ENCODE peak calls at places on chromosomes 12 and 14, in ten cellular contexts. E, L, Z, R, O, M, W, C, T and V are unnamed samples.

GRCh38 chr12:75964150-75964549 is 67.4 kb downstream of the PHLDA1 start:
- DNase-seq in E (no peak), L (no peak), Z (peak; percentile 74), R (no peak), O (no peak), M (no peak), W (no peak), C (no peak), T (no peak), V (peak; percentile 74)

GRCh38 chr12:64757778-64758177 is 1.4 kb downstream of the GNS start:
- DNase-seq in E (no peak), L (no peak), Z (no peak), R (no peak), O (no peak), M (no peak), W (no peak), C (no peak), T (no peak), V (no peak)

GRCh38 chr12:26346748-26347147 is 151.4 kb downstream of the SSPN start:
- DNase-seq in E (peak; percentile 24), L (no peak), Z (no peak), R (no peak), O (no peak), M (no peak), W (no peak), C (no peak), T (no peak), V (no peak)

GRCh38 chr12:77615331-77615730 is 215.4 kb upstream of the NAV3 start:
- DNase-seq in E (peak; percentile 15), L (no peak), Z (no peak), R (no peak), O (no peak), M (no peak), W (no peak), C (no peak), T (no peak), V (no peak)

GRCh38 chr14:91264151-91265150 is 19.9 kb upstream of the GPR68 start:
- DNase-seq in E (no peak), L (no peak), Z (no peak), R (no peak), O (no peak), M (peak; percentile 36), W (peak; percentile 30), C (no peak), T (peak; percentile 37), V (no peak)

GRCh38 chr12:34401659-34402227 is 379.4 kb downstream of the ALG10 start:
- DNase-seq in E (no peak), L (no peak), Z (no peak), R (peak; percentile 10), O (no peak), M (no peak), W (no peak), C (no peak), T (peak; percentile 7), V (no peak)

GRCh38 chr12:57864811-57865751 is 18.6 kb upstream of the CTDSP2 start:
- DNase-seq in E (peak; percentile 81), L (no peak), Z (no peak), R (peak; percentile 31), O (no peak), M (peak; percentile 69), W (peak; percentile 45), C (no peak), T (peak; percentile 86), V (peak; percentile 91)

GRCh38 chr12:47038270-47038748 is 41.1 kb upstream of the PCED1B start:
- DNase-seq in E (peak; percentile 48), L (no peak), Z (no peak), R (no peak), O (no peak), M (no peak), W (no peak), C (no peak), T (no peak), V (no peak)

GRCh38 chr12:62832528-62832927 is 102.4 kb downstream of the PPM1H start:
- DNase-seq in E (no peak), L (no peak), Z (no peak), R (no peak), O (no peak), M (no peak), W (no peak), C (no peak), T (no peak), V (no peak)

GRCh38 chr14:64279719-64280668 is 14.2 kb downstream of the ESR2 start:
- DNase-seq in E (no peak), L (no peak), Z (no peak), R (no peak), O (no peak), M (peak; percentile 27), W (no peak), C (no peak), T (no peak), V (no peak)

GRCh38 chr12:58349161-58349560 is 407.8 kb downstream of the ATP23 start:
- DNase-seq in E (no peak), L (no peak), Z (no peak), R (no peak), O (no peak), M (no peak), W (no peak), C (no peak), T (no peak), V (no peak)

GRCh38 chr12:5830121-5830520 is 114.9 kb downstream of the ANO2 start:
- DNase-seq in E (no peak), L (no peak), Z (peak; percentile 10), R (no peak), O (no peak), M (no peak), W (no peak), C (no peak), T (no peak), V (no peak)

GRCh38 chr14:60092516-60092915 is 793 bp downstream of the PCNX4 start:
- DNase-seq in E (peak; percentile 46), L (no peak), Z (no peak), R (peak; percentile 18), O (no peak), M (peak; percentile 16), W (no peak), C (peak; percentile 65), T (peak; percentile 16), V (no peak)

GRCh38 chr12:122454739-122455138 is 32.3 kb upstream of the CLIP1 start:
- DNase-seq in E (no peak), L (no peak), Z (no peak), R (no peak), O (no peak), M (no peak), W (no peak), C (no peak), T (no peak), V (no peak)